ENCODE peak calls at places on chromosomes 12 and 14, in four cellular contexts. Q is iPS DF 6.9; L is frontal cortex; V is stimulated activated CD8-positive, alpha-beta memory T cell treated with anti-CD3 and anti-CD28 coated beads, Interleukin-12 subunit alpha, Interleukin-12 subunit beta, amount 100 ng/mL, for 4 hours. M is an unnamed sample.

GRCh38 chr12:104501641-104502040 is 44.9 kb downstream of the CHST11 start:
- DNase-seq in Q (no peak), L (no peak), V (no peak), M (no peak)

GRCh38 chr12:19191089-19191488 is 61.6 kb downstream of the PLEKHA5 start:
- DNase-seq in Q (no peak), L (no peak), V (no peak), M (no peak)

GRCh38 chr12:52367876-52368275 is 595 bp upstream of the KRT85 start:
- DNase-seq in Q (no peak), L (no peak), V (no peak), M (no peak)

GRCh38 chr14:96847451-96847850 is 50.3 kb downstream of the VRK1 start:
- DNase-seq in Q (no peak), L (no peak), V (no peak), M (no peak)

GRCh38 chr14:29741909-29742401 is 185.7 kb downstream of the PRKD1 start:
- DNase-seq in Q (no peak), L (no peak), V (no peak), M (peak)

GRCh38 chr12:132614029-132614428 is 3.6 kb upstream of the LRCOL1 start:
- DNase-seq in Q (no peak), L (no peak), V (no peak), M (no peak)

GRCh38 chr12:67727652-67728295 is 79.2 kb downstream of the DYRK2 start:
- DNase-seq in Q (no peak), L (no peak), V (no peak), M (no peak)

GRCh38 chr12:96063046-96063445 is 27.7 kb upstream of the LTA4H start:
- DNase-seq in Q (no peak), L (no peak), V (no peak), M (no peak)

GRCh38 chr12:2613674-2614073 is 181.1 kb upstream of the FKBP4 start:
- DNase-seq in Q (no peak), L (no peak), V (no peak), M (peak)

GRCh38 chr12:91885851-91886250 is 259.8 kb downstream of the BTG1 start:
- DNase-seq in Q (no peak), L (no peak), V (no peak), M (no peak)

GRCh38 chr12:57232156-57232756 is 2.7 kb downstream of the SHMT2 start:
- DNase-seq in Q (no peak), L (no peak), V (no peak), M (no peak)

GRCh38 chr14:36429692-36430091 is 90.3 kb downstream of the NKX2-1 start:
- DNase-seq in Q (no peak), L (no peak), V (no peak), M (no peak)

GRCh38 chr12:92146865-92147264 is 1.2 kb upstream of the BTG1 start:
- DNase-seq in Q (no peak), L (no peak), V (no peak), M (no peak)

GRCh38 chr12:48084066-48084465 is 21.8 kb downstream of the SENP1 start:
- DNase-seq in Q (no peak), L (no peak), V (no peak), M (no peak)

GRCh38 chr14:91931478-91932088 is 15.9 kb downstream of the FBLN5 start:
- DNase-seq in Q (no peak), L (no peak), V (no peak), M (no peak)

GRCh38 chr12:12909228-12909994 is 18.0 kb downstream of the GPRC5A start:
- DNase-seq in Q (no peak), L (no peak), V (no peak), M (no peak)

GRCh38 chr12:108825205-108825950 is 32.0 kb downstream of the SSH1 start:
- DNase-seq in Q (no peak), L (no peak), V (no peak), M (peak)

GRCh38 chr12:79482921-79483320 is 207.8 kb downstream of the PAWR start:
- DNase-seq in Q (no peak), L (no peak), V (no peak), M (no peak)

GRCh38 chr12:68808388-68809189 is 612 bp downstream of the MDM2 start:
- DNase-seq in Q (no peak), L (peak), V (peak), M (peak)

GRCh38 chr14:37131205-37131604 is 41.2 kb downstream of the SLC25A21 start:
- DNase-seq in Q (no peak), L (peak), V (no peak), M (no peak)

GRCh38 chr14:22668417-22668816 is 24.3 kb upstream of the OR6J1 start:
- DNase-seq in Q (no peak), L (no peak), V (no peak), M (no peak)

GRCh38 chr14:24032727-24033418 is 18.9 kb upstream of the CARMIL3 start:
- DNase-seq in Q (no peak), L (no peak), V (no peak), M (peak)

GRCh38 chr12:122356192-122356635 is 66.3 kb downstream of the CLIP1 start:
- DNase-seq in Q (peak), L (peak), V (no peak), M (peak)

GRCh38 chr12:77606348-77606747 is 224.3 kb upstream of the NAV3 start:
- DNase-seq in Q (no peak), L (no peak), V (no peak), M (no peak)

GRCh38 chr14:96042218-96042930 is 3.2 kb downstream of the C14orf132 start:
- DNase-seq in Q (no peak), L (no peak), V (no peak), M (peak)

GRCh38 chr14:68377459-68377858 is 415.4 kb downstream of the ZFP36L1 start:
- DNase-seq in Q (no peak), L (no peak), V (no peak), M (peak)

GRCh38 chr14:68893566-68893965 is 85.5 kb downstream of the ACTN1 start:
- DNase-seq in Q (no peak), L (no peak), V (no peak), M (no peak)

GRCh38 chr14:104221071-104221625 is 82.8 kb downstream of the KIF26A start:
- DNase-seq in Q (no peak), L (no peak), V (no peak), M (no peak)